ENCODE peak calls at places on chromosomes 16 and 17, in seven cellular contexts. C is CD4-positive, alpha-beta T cell; S is NCI-H1092 treated with DMSO at 0.1 percent for 48 hours; E is T-helper 17 cell; P is Caco-2; M is heart left ventricle; Z is kidney tubule cell. X is an unnamed sample.
A peak's percentile ranks its signal among the peaks of the same experiment; 100 is the strongest.

GRCh38 chr17:79874329-79874981 is 35.2 kb upstream of the CBX4 start:
- DNase-seq in S (no peak), P (peak; percentile 59), E (no peak), Z (peak; percentile 39), M (no peak), C (no peak), X (no peak)

GRCh38 chr16:22007159-22007508 is 777 bp upstream of the MOSMO start:
- DNase-seq in S (no peak), C (no peak), P (peak; percentile 6), M (no peak), Z (no peak), E (no peak), X (no peak)

GRCh38 chr16:87570938-87571867 is 31.1 kb upstream of the JPH3 start:
- DNase-seq in C (no peak), E (no peak), Z (peak; percentile 49), S (peak; percentile 49), P (peak; percentile 83), M (peak; percentile 47), X (no peak)

GRCh38 chr17:44216674-44217073 is 2.8 kb downstream of the UBTF start:
- DNase-seq in M (no peak), E (no peak), Z (no peak), P (no peak), C (no peak), S (no peak), X (no peak)

GRCh38 chr16:11309895-11310633 is 28.9 kb upstream of the PRM1 start:
- DNase-seq in S (no peak), P (no peak), M (no peak), E (no peak), C (no peak), Z (no peak), X (no peak)

GRCh38 chr16:81446318-81447275 is 2.0 kb downstream of the CMIP start:
- DNase-seq in E (no peak), C (peak; percentile 34), M (no peak), Z (peak; percentile 80), P (no peak), S (peak; percentile 59), X (no peak)

GRCh38 chr17:64378890-64379354 is 11.7 kb downstream of the PECAM1 start:
- DNase-seq in E (no peak), Z (no peak), P (no peak), M (no peak), C (no peak), S (no peak), X (no peak)

GRCh38 chr16:3182608-3183444 is 5.2 kb upstream of the OR1F1 start:
- DNase-seq in S (no peak), M (no peak), C (peak; percentile 35), E (no peak), P (no peak), Z (peak; percentile 88), X (no peak)

GRCh38 chr17:47649972-47650524 is 329 bp downstream of the KPNB1 start:
- DNase-seq in Z (no peak), E (no peak), C (no peak), M (no peak), P (no peak), S (peak; percentile 85), X (no peak)

X was measured in sciatic nerve.